ENCODE peak calls at places on chromosomes 5 and 9, in nine cellular contexts. E is RPMI7951; Z is EL; Y is foreskin fibroblast; G is activated CD4-positive, alpha-beta T cell treated with anti-CD3 and anti-CD28 coated beads, Interleukin-2, amount 10 ng/mL, durations not matched to agents 7 days and 5 days; O is colonic mucosa; N is NCI-H1694; F is NK-92 treated with Interleukin-12 subunit alpha and Interleukin-12 subunit beta, amount 100 ng/mL, for 24 hours; U is amniotic stem cell. P is an unnamed sample.

GRCh38 chr5:81825237-81825636 is 74.3 kb upstream of the SSBP2 start:
- DNase-seq in E (peak; percentile 93), Z (peak; percentile 96), Y (peak; percentile 91), G (no peak), O (no peak), N (no peak), F (no peak), U (peak; percentile 30), P (peak; percentile 68)

GRCh38 chr5:149036970-149037369 is 25.9 kb downstream of the SH3TC2 start:
- DNase-seq in E (no peak), Z (no peak), Y (peak; percentile 51), G (no peak), O (no peak), N (no peak), F (no peak), U (no peak), P (no peak)

GRCh38 chr9:125240649-125240999 is 519 bp downstream of the HSPA5 start:
- DNase-seq in E (peak; percentile 28), Z (peak; percentile 34), Y (peak; percentile 45), G (peak; percentile 53), O (peak; percentile 49), N (no peak), F (peak; percentile 62), U (no peak), P (no peak)

GRCh38 chr5:78964889-78965288 is 20.2 kb downstream of the ARSB start:
- DNase-seq in E (peak; percentile 66), Z (peak; percentile 59), Y (peak; percentile 79), G (peak; percentile 18), O (no peak), N (peak; percentile 35), F (no peak), U (no peak), P (no peak)

GRCh38 chr9:102922526-102922925 is 72.6 kb upstream of the CYLC2 start:
- DNase-seq in E (no peak), Z (no peak), Y (no peak), G (no peak), O (no peak), N (no peak), F (no peak), U (no peak), P (no peak)

GRCh38 chr9:129482521-129483466 is 138.1 kb downstream of the C9orf50 start:
- DNase-seq in E (peak; percentile 86), Z (peak; percentile 92), Y (peak; percentile 98), G (no peak), O (peak; percentile 90), N (peak; percentile 79), F (no peak), U (peak; percentile 80), P (no peak)

GRCh38 chr9:76691761-76692313 is 72.4 kb upstream of the PCA3 start:
- DNase-seq in E (no peak), Z (no peak), Y (no peak), G (no peak), O (peak; percentile 24), N (no peak), F (no peak), U (no peak), P (no peak)

GRCh38 chr5:31573494-31573893 is 41.4 kb downstream of the C5orf22 start:
- DNase-seq in E (no peak), Z (no peak), Y (no peak), G (no peak), O (no peak), N (no peak), F (no peak), U (no peak), P (no peak)